ENCODE peak calls at places on chromosomes 5 and 9, in five cellular contexts. One of them, this sample, is unnamed.

GRCh38 chr5:3598236-3598635 is 2.6 kb downstream of the IRX1 start:
- DNase-seq in lower leg skin: no peak
- DNase-seq in HCT116: no peak
- DNase-seq in endothelial cell of umbilical vein: no peak
- DNase-seq in AG10803: no peak
- DNase-seq in this sample: no peak

GRCh38 chr5:57277085-57277484 is 103.2 kb downstream of the GPBP1 start:
- DNase-seq in AG10803: peak
- DNase-seq in endothelial cell of umbilical vein: peak
- DNase-seq in lower leg skin: no peak
- DNase-seq in HCT116: peak
- DNase-seq in this sample: no peak

GRCh38 chr5:144162686-144163085 is 7.8 kb downstream of the YIPF5 start:
- DNase-seq in AG10803: no peak
- DNase-seq in lower leg skin: no peak
- DNase-seq in endothelial cell of umbilical vein: peak
- DNase-seq in HCT116: no peak
- DNase-seq in this sample: no peak

GRCh38 chr5:167952278-167952990 is 339.0 kb upstream of the WWC1 start:
- DNase-seq in HCT116: no peak
- DNase-seq in lower leg skin: no peak
- DNase-seq in endothelial cell of umbilical vein: no peak
- DNase-seq in AG10803: no peak
- DNase-seq in this sample: no peak

GRCh38 chr5:132491368-132492364 is 1.1 kb upstream of the IRF1 start:
- DNase-seq in lower leg skin: peak
- DNase-seq in HCT116: no peak
- DNase-seq in AG10803: no peak
- DNase-seq in endothelial cell of umbilical vein: no peak
- DNase-seq in this sample: peak

GRCh38 chr5:141260458-141261237 is 15.5 kb downstream of the PCDHB15 start:
- DNase-seq in HCT116: no peak
- DNase-seq in endothelial cell of umbilical vein: peak
- DNase-seq in AG10803: no peak
- DNase-seq in lower leg skin: no peak
- DNase-seq in this sample: no peak

GRCh38 chr5:148166550-148167283 is 1.6 kb upstream of the SPINK14 start:
- DNase-seq in AG10803: no peak
- DNase-seq in endothelial cell of umbilical vein: peak
- DNase-seq in HCT116: no peak
- DNase-seq in lower leg skin: no peak
- DNase-seq in this sample: no peak

GRCh38 chr5:132747064-132747692 is at the start of gene CCNI2:
- DNase-seq in AG10803: no peak
- DNase-seq in endothelial cell of umbilical vein: peak
- DNase-seq in HCT116: no peak
- DNase-seq in lower leg skin: no peak
- DNase-seq in this sample: peak

GRCh38 chr9:99401826-99402225 is 179.7 kb downstream of the SEC61B start:
- DNase-seq in lower leg skin: no peak
- DNase-seq in AG10803: no peak
- DNase-seq in endothelial cell of umbilical vein: no peak
- DNase-seq in HCT116: no peak
- DNase-seq in this sample: no peak

GRCh38 chr5:172678902-172679301 is 37.8 kb downstream of the NEURL1B start:
- DNase-seq in HCT116: no peak
- DNase-seq in AG10803: no peak
- DNase-seq in lower leg skin: no peak
- DNase-seq in endothelial cell of umbilical vein: no peak
- DNase-seq in this sample: no peak

GRCh38 chr9:93826209-93826608 is 128.9 kb downstream of the BARX1 start:
- DNase-seq in lower leg skin: no peak
- DNase-seq in AG10803: no peak
- DNase-seq in endothelial cell of umbilical vein: no peak
- DNase-seq in HCT116: no peak
- DNase-seq in this sample: no peak

GRCh38 chr9:131162886-131163285 is 37.5 kb downstream of the NUP214 start:
- DNase-seq in endothelial cell of umbilical vein: no peak
- DNase-seq in HCT116: no peak
- DNase-seq in AG10803: no peak
- DNase-seq in lower leg skin: no peak
- DNase-seq in this sample: no peak

GRCh38 chr5:72178910-72179815 is 71.9 kb downstream of the MAP1B start:
- DNase-seq in HCT116: peak
- DNase-seq in AG10803: peak
- DNase-seq in endothelial cell of umbilical vein: no peak
- DNase-seq in lower leg skin: peak
- DNase-seq in this sample: peak

GRCh38 chr5:31692561-31693221 is 53.8 kb downstream of the PDZD2 start:
- DNase-seq in endothelial cell of umbilical vein: no peak
- DNase-seq in lower leg skin: no peak
- DNase-seq in AG10803: no peak
- DNase-seq in HCT116: no peak
- DNase-seq in this sample: no peak

DNA sequence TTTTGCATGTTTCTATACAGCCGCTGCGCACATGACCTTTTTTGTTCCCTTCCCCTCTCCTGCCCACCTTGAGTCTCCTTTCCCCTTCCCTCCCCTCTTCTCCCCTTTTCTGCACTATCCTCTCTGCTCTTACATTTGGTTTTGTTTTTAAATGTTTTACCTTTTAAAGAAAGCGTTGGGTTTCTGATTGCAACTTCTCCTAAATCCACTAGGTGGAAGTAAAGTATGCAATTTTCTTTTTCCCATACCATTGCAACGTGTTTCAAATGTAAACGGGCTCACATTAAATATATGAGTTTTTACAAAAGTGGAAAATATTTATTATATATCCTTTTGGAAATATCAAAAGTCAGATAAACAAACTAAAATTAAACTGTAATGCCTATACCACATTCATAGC is 500.9 kb downstream of the DIRAS2 start:
- DNase-seq in AG10803: peak
- DNase-seq in endothelial cell of umbilical vein: no peak
- DNase-seq in HCT116: no peak
- DNase-seq in lower leg skin: no peak
- DNase-seq in this sample: no peak
- TF ChIP-seq CTCF in AG10803: peak
- TF ChIP-seq CTCF in endothelial cell of umbilical vein: peak
- TF ChIP-seq CTCF in HCT116: peak
- TF ChIP-seq CTCF in lower leg skin: no peak
- TF ChIP-seq CTCF in this sample: peak

GRCh38 chr9:98234231-98234825 is 21.1 kb downstream of the TBC1D2 start:
- DNase-seq in endothelial cell of umbilical vein: no peak
- DNase-seq in lower leg skin: no peak
- DNase-seq in AG10803: no peak
- DNase-seq in HCT116: no peak
- DNase-seq in this sample: no peak
- TF ChIP-seq CTCF in endothelial cell of umbilical vein: no peak
- TF ChIP-seq CTCF in lower leg skin: no peak
- TF ChIP-seq CTCF in AG10803: no peak
- TF ChIP-seq CTCF in HCT116: peak
- TF ChIP-seq CTCF in this sample: no peak

GRCh38 chr5:135874461-135874860 is 21.2 kb downstream of the IL9 start:
- DNase-seq in HCT116: no peak
- DNase-seq in AG10803: no peak
- DNase-seq in endothelial cell of umbilical vein: no peak
- DNase-seq in lower leg skin: no peak
- DNase-seq in this sample: no peak

GRCh38 chr5:135871268-135871895 is 24.3 kb downstream of the IL9 start:
- DNase-seq in lower leg skin: no peak
- DNase-seq in endothelial cell of umbilical vein: no peak
- DNase-seq in HCT116: no peak
- DNase-seq in AG10803: no peak
- DNase-seq in this sample: no peak

GRCh38 chr5:135877570-135878155 is 18.0 kb downstream of the IL9 start:
- DNase-seq in endothelial cell of umbilical vein: no peak
- DNase-seq in lower leg skin: no peak
- DNase-seq in AG10803: no peak
- DNase-seq in HCT116: no peak
- DNase-seq in this sample: no peak

GRCh38 chr5:135875567-135875966 is 20.1 kb downstream of the IL9 start:
- DNase-seq in lower leg skin: no peak
- DNase-seq in HCT116: no peak
- DNase-seq in AG10803: no peak
- DNase-seq in endothelial cell of umbilical vein: no peak
- DNase-seq in this sample: no peak

GRCh38 chr5:135873831-135874230 is 21.8 kb downstream of the IL9 start:
- DNase-seq in HCT116: no peak
- DNase-seq in AG10803: no peak
- DNase-seq in endothelial cell of umbilical vein: no peak
- DNase-seq in lower leg skin: no peak
- DNase-seq in this sample: no peak
- TF ChIP-seq CTCF in HCT116: no peak
- TF ChIP-seq CTCF in AG10803: no peak
- TF ChIP-seq CTCF in endothelial cell of umbilical vein: no peak
- TF ChIP-seq CTCF in lower leg skin: no peak
- TF ChIP-seq CTCF in this sample: no peak

GRCh38 chr9:4297151-4297794 is 2.6 kb downstream of the GLIS3 start:
- DNase-seq in HCT116: peak
- DNase-seq in endothelial cell of umbilical vein: peak
- DNase-seq in lower leg skin: peak
- DNase-seq in AG10803: peak
- DNase-seq in this sample: peak
- TF ChIP-seq CTCF in HCT116: peak
- TF ChIP-seq CTCF in endothelial cell of umbilical vein: no peak
- TF ChIP-seq CTCF in lower leg skin: no peak
- TF ChIP-seq CTCF in AG10803: peak
- TF ChIP-seq CTCF in this sample: no peak

GRCh38 chr5:96595300-96596090 is 66.7 kb upstream of the CAST start:
- DNase-seq in HCT116: no peak
- DNase-seq in AG10803: no peak
- DNase-seq in lower leg skin: no peak
- DNase-seq in endothelial cell of umbilical vein: peak
- DNase-seq in this sample: no peak
- TF ChIP-seq CTCF in HCT116: peak
- TF ChIP-seq CTCF in AG10803: peak
- TF ChIP-seq CTCF in lower leg skin: no peak
- TF ChIP-seq CTCF in endothelial cell of umbilical vein: peak
- TF ChIP-seq CTCF in this sample: no peak

GRCh38 chr9:6564370-6564769 is 81.2 kb downstream of the GLDC start:
- DNase-seq in lower leg skin: no peak
- DNase-seq in HCT116: no peak
- DNase-seq in endothelial cell of umbilical vein: peak
- DNase-seq in AG10803: peak
- DNase-seq in this sample: no peak

GRCh38 chr9:6564868-6565267 is 80.7 kb downstream of the GLDC start:
- DNase-seq in HCT116: no peak
- DNase-seq in endothelial cell of umbilical vein: no peak
- DNase-seq in lower leg skin: no peak
- DNase-seq in AG10803: peak
- DNase-seq in this sample: no peak

GRCh38 chr9:6567140-6567591 is 78.4 kb downstream of the GLDC start:
- DNase-seq in AG10803: peak
- DNase-seq in endothelial cell of umbilical vein: peak
- DNase-seq in lower leg skin: no peak
- DNase-seq in HCT116: peak
- DNase-seq in this sample: no peak

GRCh38 chr9:6565312-6565711 is 80.2 kb downstream of the GLDC start:
- DNase-seq in HCT116: no peak
- DNase-seq in AG10803: no peak
- DNase-seq in lower leg skin: no peak
- DNase-seq in endothelial cell of umbilical vein: peak
- DNase-seq in this sample: no peak

GRCh38 chr9:6566409-6567139 is 79.0 kb downstream of the GLDC start:
- DNase-seq in lower leg skin: no peak
- DNase-seq in endothelial cell of umbilical vein: peak
- DNase-seq in AG10803: peak
- DNase-seq in HCT116: peak
- DNase-seq in this sample: no peak
- TF ChIP-seq CTCF in lower leg skin: no peak
- TF ChIP-seq CTCF in endothelial cell of umbilical vein: no peak
- TF ChIP-seq CTCF in AG10803: no peak
- TF ChIP-seq CTCF in HCT116: no peak
- TF ChIP-seq CTCF in this sample: no peak

GRCh38 chr5:35960328-35960727 is 21.9 kb upstream of the CAPSL start:
- DNase-seq in AG10803: no peak
- DNase-seq in endothelial cell of umbilical vein: no peak
- DNase-seq in lower leg skin: no peak
- DNase-seq in HCT116: no peak
- DNase-seq in this sample: no peak

DNA sequence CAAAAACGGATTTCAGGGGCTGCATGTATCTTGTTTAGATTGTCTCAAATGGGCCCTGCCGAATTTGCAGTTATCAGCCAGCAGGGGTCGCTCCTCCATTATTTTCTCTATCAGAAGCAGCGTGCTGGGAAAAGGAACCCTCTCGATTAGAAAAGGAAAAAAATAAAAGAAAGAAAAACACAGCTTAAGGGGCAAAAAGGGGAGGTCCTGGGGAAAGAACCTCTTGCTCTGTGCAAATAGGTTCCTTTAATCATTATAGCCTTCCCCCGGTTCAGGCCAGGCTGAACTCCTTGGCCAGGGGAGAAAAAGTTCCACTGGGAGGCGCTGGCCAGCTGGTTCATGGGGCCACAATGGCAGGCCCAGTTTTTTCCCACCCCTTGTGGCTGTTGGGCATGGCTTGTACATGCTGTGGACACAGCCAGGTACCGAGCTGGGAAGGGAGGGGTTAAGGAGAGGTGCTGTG is 25.0 kb upstream of the CAPSL start:
- DNase-seq in lower leg skin: no peak
- DNase-seq in HCT116: no peak
- DNase-seq in AG10803: no peak
- DNase-seq in endothelial cell of umbilical vein: no peak
- DNase-seq in this sample: no peak
- TF ChIP-seq CTCF in lower leg skin: no peak
- TF ChIP-seq CTCF in HCT116: peak
- TF ChIP-seq CTCF in AG10803: peak
- TF ChIP-seq CTCF in endothelial cell of umbilical vein: peak
- TF ChIP-seq CTCF in this sample: no peak